ENCODE peak calls at places on chromosomes 12 and 14, in six cellular contexts. E is stomach, U is heart left ventricle, B is Peyer's patch, A is fibroblast of lung, K is cardiac muscle cell. O is an unnamed sample.

GRCh38 chr12:107372229-107372658 is 278.9 kb upstream of the CRY1 start:
- DNase-seq in E (no peak), U (no peak), B (no peak), K (no peak), A (peak; percentile 19), O (no peak)

GRCh38 chr12:102811125-102811737 is 105.8 kb downstream of the PAH start:
- DNase-seq in U (no peak), B (no peak), E (no peak), K (peak; percentile 59), A (no peak), O (no peak)

GRCh38 chr12:91577586-91578539 is 395.2 kb upstream of the DCN start:
- DNase-seq in A (peak; percentile 30), B (no peak), U (no peak), E (no peak), K (peak; percentile 35), O (no peak)

GRCh38 chr14:90827919-90828610 is 11.8 kb upstream of the TTC7B start:
- DNase-seq in A (peak; percentile 81), K (peak; percentile 93), B (peak; percentile 96), E (peak; percentile 94), U (peak; percentile 96), O (peak; percentile 97)

GRCh38 chr12:1989111-1989510 is 15.1 kb downstream of the DCP1B start:
- DNase-seq in U (no peak), K (no peak), E (no peak), B (no peak), A (no peak), O (no peak)

GRCh38 chr12:24821691-24822090 is 127.2 kb downstream of the BCAT1 start:
- DNase-seq in A (peak; percentile 88), B (no peak), K (no peak), E (no peak), U (no peak), O (no peak)

GRCh38 chr14:77641534-77642341 is 25.3 kb upstream of the SPTLC2 start:
- DNase-seq in E (peak; percentile 82), K (no peak), U (peak; percentile 89), A (peak; percentile 47), B (peak; percentile 89), O (peak; percentile 79)

GRCh38 chr12:10016881-10017280 is 6.5 kb downstream of the CLEC12B start:
- DNase-seq in E (no peak), U (no peak), A (peak; percentile 35), B (no peak), K (no peak), O (no peak)

GRCh38 chr14:95549656-95550585 is 15.1 kb downstream of the GLRX5 start:
- DNase-seq in E (peak; percentile 45), A (no peak), U (no peak), K (no peak), B (no peak), O (no peak)

GRCh38 chr14:92660571-92660970 is 87.9 kb downstream of the LGMN start:
- DNase-seq in U (no peak), E (no peak), A (no peak), B (no peak), K (no peak), O (no peak)

GRCh38 chr14:75226755-75227544 is 50.5 kb upstream of the TMED10 start:
- DNase-seq in B (peak; percentile 85), K (no peak), A (no peak), E (peak; percentile 45), U (no peak), O (no peak)

GRCh38 chr12:85441740-85442139 is 161.7 kb downstream of the ALX1 start:
- DNase-seq in K (no peak), E (no peak), A (peak; percentile 6), B (no peak), U (no peak), O (no peak)

GRCh38 chr14:45048385-45048784 is 35.5 kb upstream of the PRPF39 start:
- DNase-seq in K (no peak), A (no peak), U (no peak), E (no peak), B (no peak), O (no peak)

GRCh38 chr14:91866511-91867295 is 633 bp downstream of the TC2N start:
- DNase-seq in E (no peak), B (no peak), A (no peak), U (no peak), K (no peak), O (no peak)

GRCh38 chr12:107320031-107320928 is 226.9 kb upstream of the CRY1 start:
- DNase-seq in A (peak; percentile 76), B (peak; percentile 79), E (no peak), K (peak; percentile 61), U (peak; percentile 63), O (peak; percentile 58)

GRCh38 chr12:24562761-24563392 is 386.0 kb downstream of the BCAT1 start:
- DNase-seq in K (peak; percentile 76), B (no peak), U (peak; percentile 45), E (no peak), A (peak; percentile 52), O (peak; percentile 55)

GRCh38 chr12:71014180-71014785 is 93.7 kb upstream of the PTPRR start:
- DNase-seq in A (peak; percentile 37), U (no peak), B (no peak), E (no peak), K (peak; percentile 55), O (no peak)

GRCh38 chr12:52033506-52034258 is 17.6 kb upstream of the NR4A1 start:
- DNase-seq in B (no peak), E (no peak), K (no peak), A (no peak), U (peak; percentile 41), O (no peak)

GRCh38 chr12:64218597-64218996 is 3.5 kb downstream of the KICS2 start:
- DNase-seq in A (no peak), U (no peak), K (no peak), E (no peak), B (no peak), O (no peak)

GRCh38 chr12:6090786-6091185 is 33.7 kb downstream of the VWF start:
- DNase-seq in B (peak; percentile 81), U (peak; percentile 60), A (peak; percentile 62), K (no peak), E (no peak), O (no peak)

GRCh38 chr12:2273288-2273687 is 220.5 kb downstream of the CACNA1C start:
- DNase-seq in K (no peak), U (peak; percentile 57), A (peak; percentile 70), B (no peak), E (no peak), O (no peak)

GRCh38 chr12:104337030-104337558 is 33.6 kb downstream of the EID3 start:
- DNase-seq in A (no peak), U (no peak), B (no peak), K (no peak), E (no peak), O (no peak)

GRCh38 chr12:93060666-93061413 is 131.7 kb upstream of the EEA1 start:
- DNase-seq in U (peak; percentile 41), E (no peak), K (peak; percentile 36), B (no peak), A (peak; percentile 47), O (no peak)

GRCh38 chr14:31962920-31963319 is 114.2 kb upstream of the ARHGAP5 start:
- DNase-seq in A (no peak), B (no peak), U (no peak), E (no peak), K (no peak), O (no peak)

GRCh38 chr12:3809357-3810015 is 56.6 kb upstream of the CRACR2A start:
- DNase-seq in A (peak; percentile 29), B (no peak), K (no peak), E (no peak), U (no peak), O (no peak)
- H3K27ac ChIP-seq in A (no peak overlapping the region), B (no peak overlapping the region), K (no peak overlapping the region), E (no peak overlapping the region), U (no peak overlapping the region), O (no peak overlapping the region)

GRCh38 chr14:100975668-100976067 is 72.1 kb upstream of the RTL1 start:
- DNase-seq in A (peak; percentile 68), K (no peak), U (no peak), E (no peak), B (no peak), O (no peak)
- H3K27me3 ChIP-seq in A (no peaks in the 10 kb centered on the region), K (no peaks in the 10 kb centered on the region), U (no peaks in the 10 kb centered on the region), E (no peaks in the 10 kb centered on the region), B (no peaks in the 10 kb centered on the region), O (no peaks in the 10 kb centered on the region)

DNA sequence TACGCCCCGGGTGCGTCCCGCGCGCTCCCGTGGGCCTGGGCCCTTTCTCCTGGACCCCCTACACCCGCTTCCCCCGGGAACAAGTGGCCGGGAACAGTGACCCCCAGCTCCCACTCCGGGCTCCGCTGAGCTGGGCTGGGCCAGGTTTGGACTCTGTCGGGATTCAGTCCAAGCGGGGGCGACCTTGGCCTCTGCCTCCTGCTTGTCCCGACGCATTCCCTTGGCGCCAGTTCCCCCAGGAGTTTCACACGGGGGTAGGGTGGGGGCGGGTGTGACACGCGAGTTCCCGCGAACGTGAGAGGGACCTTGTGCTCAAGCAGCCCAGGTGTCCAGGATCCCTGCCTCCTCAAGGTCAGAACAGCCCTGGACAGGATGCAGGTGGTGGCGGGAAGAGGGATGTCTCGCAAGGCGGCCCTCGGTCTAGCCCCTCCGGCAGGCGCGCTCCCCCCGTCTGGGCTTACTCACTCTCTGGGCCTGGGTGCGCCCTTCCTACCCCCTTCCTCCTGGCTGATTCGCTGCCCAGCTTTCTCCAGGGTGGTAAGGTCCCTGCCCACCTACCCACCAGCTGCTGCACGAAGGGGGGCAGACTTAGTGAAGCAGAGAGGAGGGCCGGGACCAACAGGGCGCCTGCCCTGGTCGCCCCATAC is 771 bp downstream of the CRIP2 start:
- DNase-seq in B (no peak), A (peak; percentile 60), E (no peak), U (peak; percentile 79), K (no peak), O (peak; percentile 75)
- H3K27ac ChIP-seq in B (peak overlapping the region; percentile 65), A (peak overlapping the region; percentile 87), E (peak overlapping the region; percentile 83), U (peak overlapping the region; percentile 100), K (peak overlapping the region; percentile 90), O (peak overlapping the region; percentile 85)

GRCh38 chr12:54562720-54563356 is 13.4 kb downstream of the PDE1B start:
- DNase-seq in E (no peak), K (peak; percentile 86), A (no peak), U (no peak), B (no peak), O (no peak)

GRCh38 chr12:54565658-54566552 is 16.5 kb downstream of the PDE1B start:
- DNase-seq in U (no peak), B (no peak), A (no peak), K (no peak), E (no peak), O (no peak)

GRCh38 chr12:54566792-54567191 is 17.4 kb downstream of the PDE1B start:
- DNase-seq in E (no peak), B (no peak), K (no peak), A (no peak), U (no peak), O (no peak)

GRCh38 chr12:54563787-54564186 is 14.4 kb downstream of the PDE1B start:
- DNase-seq in U (no peak), E (no peak), B (no peak), A (no peak), K (no peak), O (no peak)

DNA sequence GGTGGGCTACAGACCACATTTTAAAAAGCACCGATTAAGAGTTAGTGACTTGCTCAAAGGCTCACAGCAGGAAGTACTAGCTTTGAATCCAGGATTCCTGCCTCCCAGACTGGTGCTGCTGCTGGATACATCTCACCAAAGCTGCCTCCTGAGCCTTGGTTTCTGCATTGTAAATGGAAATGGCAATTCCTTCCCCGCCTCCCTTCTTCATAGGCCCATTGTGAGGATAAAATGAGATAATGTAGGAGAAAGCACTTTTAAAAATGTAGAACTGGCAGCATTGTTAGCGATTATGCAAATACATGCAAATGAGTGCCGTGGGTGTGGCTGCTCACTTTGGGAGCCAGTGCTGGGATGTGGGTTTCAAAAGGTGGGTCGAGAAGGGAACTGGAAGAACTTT is 15.4 kb downstream of the PDE1B start:
- DNase-seq in U (no peak), B (no peak), K (no peak), A (no peak), E (no peak), O (no peak)
- H3K27me3 ChIP-seq in U (peaks cover 4% of the 10 kb centered on the region), B (no peaks in the 10 kb centered on the region), K (no peaks in the 10 kb centered on the region), A (peaks cover 13% of the 10 kb centered on the region), E (no peaks in the 10 kb centered on the region), O (no peaks in the 10 kb centered on the region)

O was measured in right lobe of liver.